ENCODE peak calls at places on chromosomes 1 and 21, in ten cellular contexts. R, W, A, V, Y, U, M, Z, T and L are unnamed samples.

GRCh38 chr21:44383216-44383615 is 29.8 kb downstream of the TRPM2 start:
- DNase-seq in A (no peak), Z (no peak), R (no peak), T (no peak), M (no peak), U (no peak), V (no peak), Y (no peak), W (no peak), L (no peak)

GRCh38 chr1:31327381-31327780 is 30.5 kb downstream of the ZCCHC17 start:
- DNase-seq in V (no peak), T (no peak), W (no peak), Y (no peak), U (no peak), Z (no peak), M (no peak), A (no peak), R (no peak), L (no peak)

GRCh38 chr1:61453111-61453961 is 271.6 kb downstream of the TM2D1 start:
- DNase-seq in V (peak), Z (peak), M (peak), W (peak), T (peak), U (peak), R (peak), A (peak), Y (peak), L (peak)

GRCh38 chr1:50793521-50793920 is 166.5 kb downstream of the FAF1 start:
- DNase-seq in W (no peak), U (no peak), M (no peak), R (no peak), Z (no peak), Y (no peak), T (no peak), V (no peak), A (no peak), L (no peak)

GRCh38 chr21:31410763-31411278 is 66.8 kb upstream of the TIAM1 start:
- DNase-seq in T (no peak), W (no peak), V (no peak), U (no peak), R (no peak), A (no peak), M (no peak), Y (no peak), Z (no peak), L (no peak)

GRCh38 chr1:5992814-5993552 is 758 bp upstream of the NPHP4 start:
- DNase-seq in Y (no peak), V (peak), M (no peak), R (no peak), T (no peak), Z (peak), W (no peak), A (no peak), U (no peak), L (no peak)

GRCh38 chr1:212671342-212672031 is 28.2 kb downstream of the BATF3 start:
- DNase-seq in W (no peak), Y (no peak), T (no peak), A (no peak), V (peak), R (peak), M (peak), Z (no peak), U (peak), L (no peak)

GRCh38 chr1:50829010-50829958 is 130.8 kb downstream of the FAF1 start:
- DNase-seq in W (no peak), U (no peak), M (no peak), T (no peak), Y (no peak), Z (no peak), R (no peak), V (no peak), A (no peak), L (no peak)

GRCh38 chr1:222087207-222087920 is 345.5 kb upstream of the DUSP10 start:
- DNase-seq in Y (no peak), T (no peak), M (no peak), R (no peak), U (no peak), A (no peak), W (peak), Z (no peak), V (no peak), L (no peak)

GRCh38 chr1:119504831-119505230 is 2.2 kb upstream of the HSD3B1 start:
- DNase-seq in U (no peak), W (no peak), T (no peak), V (no peak), A (no peak), R (no peak), M (no peak), Z (no peak), Y (no peak), L (no peak)

GRCh38 chr1:39969048-39969447 is 14.1 kb downstream of the MFSD2A start:
- DNase-seq in Z (no peak), A (no peak), M (no peak), T (no peak), Y (no peak), U (no peak), R (no peak), V (no peak), W (no peak), L (no peak)

GRCh38 chr1:8070381-8070811 is 44.3 kb upstream of the ERRFI1 start:
- DNase-seq in V (no peak), T (no peak), R (peak), M (no peak), Z (no peak), A (peak), Y (no peak), W (no peak), U (no peak), L (no peak)

GRCh38 chr1:3996846-3997705 is 97.0 kb upstream of the C1orf174 start:
- DNase-seq in W (no peak), M (no peak), Z (no peak), A (no peak), Y (no peak), U (no peak), V (no peak), R (no peak), T (no peak), L (no peak)

GRCh38 chr1:174940776-174941175 is 59.0 kb upstream of the CACYBP start:
- DNase-seq in T (no peak), U (no peak), Y (no peak), A (no peak), Z (no peak), V (no peak), M (no peak), R (no peak), W (no peak), L (no peak)

GRCh38 chr1:3080236-3080964 is 11.4 kb downstream of the PRDM16 start:
- DNase-seq in V (no peak), M (no peak), Z (no peak), T (no peak), R (no peak), A (no peak), U (no peak), Y (no peak), W (no peak), L (no peak)

GRCh38 chr1:208803371-208803811 is 559.2 kb upstream of the PLXNA2 start:
- DNase-seq in M (no peak), V (no peak), R (no peak), Y (no peak), W (no peak), A (no peak), Z (no peak), T (no peak), U (no peak), L (no peak)

GRCh38 chr21:29394051-29394450 is 95.3 kb downstream of the BACH1 start:
- DNase-seq in T (no peak), U (no peak), A (no peak), Z (no peak), R (no peak), V (no peak), W (no peak), M (no peak), Y (no peak), L (no peak)

GRCh38 chr1:241800640-241801039 is 47.4 kb upstream of the EXO1 start:
- DNase-seq in V (no peak), W (no peak), U (no peak), A (no peak), Z (no peak), M (no peak), T (no peak), Y (no peak), R (no peak), L (no peak)

GRCh38 chr1:241799414-241799813 is 48.6 kb upstream of the EXO1 start:
- DNase-seq in A (no peak), W (no peak), U (no peak), Y (no peak), Z (no peak), T (no peak), V (no peak), R (no peak), M (no peak), L (no peak)

GRCh38 chr1:241808265-241808664 is 39.7 kb upstream of the EXO1 start:
- DNase-seq in A (no peak), U (no peak), T (no peak), V (no peak), R (no peak), W (no peak), Z (no peak), M (no peak), Y (no peak), L (no peak)

GRCh38 chr1:241802849-241803248 is 45.2 kb upstream of the EXO1 start:
- DNase-seq in Y (no peak), A (no peak), T (no peak), W (no peak), V (no peak), Z (no peak), R (peak), M (no peak), U (no peak), L (no peak)
- TF ChIP-seq EP300 in Y (no peak), A (no peak), T (no peak), W (no peak), V (no peak), Z (no peak), R (no peak), M (no peak), U (no peak), L (no peak)

GRCh38 chr1:87369736-87370135 is 41.1 kb downstream of the LMO4 start:
- DNase-seq in M (no peak), A (no peak), T (no peak), V (peak), R (no peak), W (no peak), U (no peak), Z (no peak), Y (no peak), L (no peak)
- TF ChIP-seq EP300 in M (no peak), A (no peak), T (no peak), V (no peak), R (no peak), W (no peak), U (no peak), Z (no peak), Y (no peak), L (no peak)

GRCh38 chr1:219317762-219318353 is 144.2 kb downstream of the LYPLAL1 start:
- DNase-seq in Y (no peak), W (no peak), M (no peak), U (no peak), A (no peak), R (peak), T (no peak), Z (peak), V (no peak), L (no peak)

GRCh38 chr1:219312967-219313366 is 139.3 kb downstream of the LYPLAL1 start:
- DNase-seq in U (no peak), W (no peak), M (no peak), T (no peak), A (no peak), Z (no peak), V (no peak), Y (no peak), R (peak), L (no peak)

GRCh38 chr1:219313961-219314360 is 140.3 kb downstream of the LYPLAL1 start:
- DNase-seq in W (no peak), Z (no peak), U (no peak), Y (no peak), R (no peak), M (no peak), A (no peak), V (no peak), T (no peak), L (no peak)

GRCh38 chr1:219318826-219319225 is 145.1 kb downstream of the LYPLAL1 start:
- DNase-seq in Y (no peak), A (no peak), U (no peak), W (no peak), V (no peak), T (no peak), R (no peak), M (no peak), Z (no peak), L (no peak)

GRCh38 chr1:219316066-219316465 is 142.4 kb downstream of the LYPLAL1 start:
- DNase-seq in M (no peak), R (no peak), Y (no peak), V (no peak), W (no peak), Z (no peak), U (no peak), T (no peak), A (no peak), L (no peak)
- TF ChIP-seq EP300 in M (no peak), R (no peak), Y (no peak), V (no peak), W (no peak), Z (no peak), U (no peak), T (no peak), A (no peak), L (no peak)

DNA sequence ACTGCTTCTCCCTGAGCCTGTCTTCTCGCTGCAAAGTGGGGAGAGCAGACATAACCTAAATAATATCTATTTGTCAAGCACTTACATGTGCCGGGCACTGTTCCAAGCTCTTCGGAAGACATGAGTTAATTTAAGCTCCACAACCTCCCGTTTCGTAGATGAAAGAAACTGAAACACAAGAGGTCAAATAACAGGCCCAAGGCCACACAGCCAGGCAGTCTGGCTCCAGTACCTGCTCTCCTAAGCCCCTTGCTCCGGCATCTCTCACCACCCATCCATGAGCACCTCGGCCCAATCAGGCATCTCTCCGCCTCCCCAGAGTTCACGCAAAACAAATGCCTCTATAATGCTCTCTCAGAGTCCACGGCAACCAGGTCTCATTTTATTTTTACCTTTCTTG is 65.4 kb downstream of the TAS1R2 start:
- DNase-seq in R (no peak), Y (no peak), Z (no peak), M (no peak), T (no peak), W (no peak), V (no peak), U (no peak), A (no peak), L (no peak)
- TF ChIP-seq EP300 in R (no peak), Y (no peak), Z (no peak), M (no peak), T (no peak), W (no peak), V (no peak), U (no peak), A (no peak), L (no peak)

DNA sequence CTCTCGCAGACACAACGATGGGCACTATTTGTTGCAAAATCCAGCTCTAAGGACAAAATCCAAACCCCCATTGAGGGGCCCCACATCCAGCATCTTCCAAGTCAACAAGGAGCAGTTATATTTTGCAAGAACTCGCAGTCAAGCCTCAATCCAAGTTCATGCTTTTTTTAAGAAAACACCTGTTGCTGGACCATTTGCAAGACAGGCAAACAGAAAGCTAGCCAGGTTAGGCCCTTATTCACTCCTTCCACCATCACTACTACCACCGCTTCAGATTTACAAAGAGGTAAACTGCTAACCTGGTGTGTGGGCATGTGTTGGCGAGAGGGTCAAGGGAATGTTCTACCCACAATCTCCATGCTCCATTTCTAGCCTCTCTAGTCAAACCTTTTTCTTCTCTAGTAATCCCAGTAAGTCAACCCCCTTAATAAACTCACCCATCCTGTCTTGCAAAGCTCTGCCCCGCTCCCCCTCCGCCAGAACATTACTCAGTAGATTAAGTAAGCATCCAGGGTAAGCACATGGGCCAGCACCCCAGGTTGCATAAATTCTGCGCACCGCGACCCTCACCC is 703 bp downstream of the ERI3 start:
- DNase-seq in R (no peak), U (no peak), Y (no peak), Z (no peak), V (no peak), M (no peak), A (peak), W (no peak), T (no peak), L (no peak)
- TF ChIP-seq EP300 in R (no peak), U (no peak), Y (no peak), Z (no peak), V (no peak), M (no peak), A (no peak), W (no peak), T (no peak), L (no peak)

DNA sequence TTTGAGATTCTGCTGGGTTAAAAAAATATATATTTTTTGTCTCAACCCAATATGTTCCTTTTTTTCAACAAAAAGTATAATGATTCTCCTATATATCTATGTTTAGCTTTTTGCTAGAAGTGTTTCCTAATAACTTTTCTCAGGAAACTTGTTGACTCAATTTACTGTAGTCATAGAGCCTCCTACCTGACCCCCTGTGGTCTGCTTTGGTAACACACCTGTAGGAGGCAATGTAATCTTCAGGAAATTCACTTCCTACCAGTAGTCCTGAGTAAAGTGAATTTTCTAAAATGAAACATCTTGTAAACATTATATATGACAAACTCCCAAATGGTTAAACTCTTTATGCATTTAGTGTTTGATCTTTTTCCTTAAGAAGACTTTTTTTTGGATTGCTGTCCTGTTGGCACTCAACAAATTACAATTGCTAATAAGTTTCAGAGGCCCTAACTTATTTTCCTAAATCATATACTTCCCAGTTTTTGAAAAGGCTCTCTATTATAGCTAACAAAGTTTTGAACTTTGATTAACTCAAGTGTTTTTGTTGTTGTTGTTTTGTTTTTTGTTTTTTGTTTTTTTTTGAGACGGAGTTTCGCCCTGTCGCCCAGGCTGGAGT is 118.3 kb downstream of the OLFML2B start:
- DNase-seq in W (no peak), T (no peak), V (peak), U (peak), A (peak), M (no peak), R (peak), Y (no peak), Z (peak), L (no peak)
- TF ChIP-seq EP300 in W (no peak), T (no peak), V (no peak), U (no peak), A (no peak), M (no peak), R (no peak), Y (no peak), Z (no peak), L (no peak)

GRCh38 chr1:228667224-228667623 is 68.1 kb upstream of the RHOU start:
- DNase-seq in U (no peak), R (no peak), T (no peak), Y (no peak), Z (no peak), W (peak), V (no peak), A (no peak), M (no peak), L (no peak)

GRCh38 chr1:228666686-228667085 is 68.6 kb upstream of the RHOU start:
- DNase-seq in A (no peak), Z (no peak), U (no peak), R (no peak), Y (no peak), W (no peak), V (no peak), T (no peak), M (no peak), L (no peak)

GRCh38 chr1:228669401-228669695 is 65.9 kb upstream of the RHOU start:
- DNase-seq in U (no peak), Z (no peak), V (no peak), W (no peak), R (no peak), Y (no peak), A (no peak), M (no peak), T (no peak), L (no peak)

GRCh38 chr1:228664399-228664914 is 70.8 kb upstream of the RHOU start:
- DNase-seq in Y (peak), V (peak), T (no peak), U (peak), W (peak), R (peak), A (peak), Z (peak), M (peak), L (peak)

GRCh38 chr1:228668553-228669400 is 66.5 kb upstream of the RHOU start:
- DNase-seq in Z (no peak), W (no peak), U (no peak), Y (no peak), A (no peak), M (peak), R (no peak), V (no peak), T (no peak), L (no peak)
- TF ChIP-seq EP300 in Z (no peak), W (no peak), U (no peak), Y (no peak), A (no peak), M (no peak), R (no peak), V (no peak), T (no peak), L (no peak)

GRCh38 chr1:156692409-156692957 is 12.9 kb downstream of the CRABP2 start:
- DNase-seq in Y (no peak), R (no peak), A (peak), T (no peak), U (no peak), W (no peak), M (no peak), Z (no peak), V (peak), L (no peak)
- TF ChIP-seq EP300 in Y (no peak), R (no peak), A (no peak), T (no peak), U (no peak), W (no peak), M (no peak), Z (no peak), V (no peak), L (no peak)

GRCh38 chr1:58159424-58159810 is 387.1 kb downstream of the OMA1 start:
- DNase-seq in T (no peak), Y (no peak), W (no peak), M (no peak), R (no peak), A (no peak), Z (no peak), V (no peak), U (no peak), L (no peak)

GRCh38 chr1:58158465-58159423 is 387.8 kb downstream of the OMA1 start:
- DNase-seq in W (no peak), Z (no peak), R (no peak), Y (no peak), U (no peak), T (no peak), M (no peak), V (no peak), A (no peak), L (no peak)

GRCh38 chr1:58166417-58166816 is 380.1 kb downstream of the OMA1 start:
- DNase-seq in M (no peak), V (no peak), U (no peak), T (no peak), Z (no peak), R (no peak), W (no peak), A (no peak), Y (no peak), L (no peak)

GRCh38 chr1:58165073-58165472 is 381.5 kb downstream of the OMA1 start:
- DNase-seq in Z (no peak), A (no peak), T (peak), R (no peak), M (no peak), W (no peak), V (no peak), Y (no peak), U (no peak), L (no peak)

DNA sequence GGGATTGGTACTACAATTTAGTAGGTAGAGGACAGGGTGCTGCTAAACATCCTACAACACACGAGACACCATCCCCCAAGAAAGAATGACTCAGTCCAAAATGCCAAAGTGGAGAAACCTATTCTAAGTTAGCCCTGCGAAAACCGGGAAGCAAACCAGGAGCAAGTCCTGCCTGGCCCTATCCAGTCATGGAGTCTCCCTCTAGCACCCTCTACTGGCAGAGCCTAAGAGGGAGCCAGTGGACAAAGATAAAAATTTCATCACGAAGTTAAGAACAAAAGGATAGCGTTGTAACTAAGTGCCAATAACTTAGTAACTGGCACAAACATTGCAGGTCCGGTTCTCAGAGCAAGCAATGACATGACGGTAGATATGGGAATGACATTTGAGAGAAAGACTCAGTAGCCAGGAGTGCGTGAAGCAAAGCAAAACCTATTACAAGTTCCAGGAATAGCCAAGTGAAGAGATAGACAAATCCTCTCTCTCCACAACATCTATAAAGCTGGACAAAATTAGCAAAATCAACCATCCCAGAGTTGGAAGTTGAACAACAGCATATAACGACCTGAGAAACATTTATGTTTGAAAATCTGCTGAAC is 383.5 kb downstream of the OMA1 start:
- DNase-seq in M (peak), U (peak), R (peak), V (peak), A (peak), Y (peak), W (no peak), T (no peak), Z (peak), L (no peak)
- TF ChIP-seq EP300 in M (no peak), U (no peak), R (no peak), V (no peak), A (no peak), Y (no peak), W (no peak), T (no peak), Z (no peak), L (no peak)